ENCODE peak calls at places on chromosomes 6 and 20, in eight cellular contexts. H, W, L, O, M, A, G and X are unnamed samples.

GRCh38 chr6:125947581-125947980 is 9.0 kb upstream of the HINT3 start:
- DNase-seq in A (no peak), M (no peak), O (peak), H (no peak), W (peak), L (peak), G (peak), X (peak)

GRCh38 chr20:5735845-5736530 is 14.2 kb upstream of the SHLD1 start:
- DNase-seq in A (no peak), W (no peak), O (no peak), M (no peak), H (no peak), G (no peak), L (no peak), X (no peak)

GRCh38 chr6:97774973-97775372 is 492.0 kb upstream of the MMS22L start:
- DNase-seq in O (no peak), W (no peak), H (no peak), M (no peak), A (no peak), G (no peak), L (no peak), X (no peak)

GRCh38 chr6:126107475-126108121 is 121.3 kb downstream of the TRMT11 start:
- DNase-seq in M (no peak), O (peak), G (no peak), H (no peak), W (no peak), L (no peak), A (no peak), X (no peak)

GRCh38 chr20:36091561-36092423 is 62.7 kb upstream of the EPB41L1 start:
- DNase-seq in G (no peak), W (no peak), H (no peak), A (no peak), M (no peak), L (no peak), O (no peak), X (no peak)

GRCh38 chr6:141580988-141581387 is 551.7 kb upstream of the GJE1 start:
- DNase-seq in O (peak), M (no peak), G (peak), A (no peak), W (no peak), H (no peak), L (peak), X (no peak)

GRCh38 chr6:26379236-26380139 is 3.4 kb upstream of the BTN2A2 start:
- DNase-seq in W (no peak), H (no peak), L (no peak), M (no peak), G (no peak), O (no peak), A (no peak), X (no peak)

GRCh38 chr20:46376196-46376785 is 30.1 kb downstream of the ELMO2 start:
- DNase-seq in A (no peak), M (no peak), W (no peak), G (no peak), O (no peak), H (no peak), L (no peak), X (no peak)

GRCh38 chr6:16999486-17000436 is 102.1 kb upstream of the STMND1 start:
- DNase-seq in L (peak), O (peak), M (no peak), H (no peak), G (peak), W (no peak), A (no peak), X (peak)

GRCh38 chr6:17002123-17002522 is 99.7 kb upstream of the STMND1 start:
- DNase-seq in L (no peak), O (no peak), H (no peak), G (peak), W (no peak), M (no peak), A (no peak), X (no peak)

GRCh38 chr6:17004269-17004668 is 97.6 kb upstream of the STMND1 start:
- DNase-seq in O (no peak), W (no peak), M (no peak), A (no peak), H (no peak), L (no peak), G (no peak), X (no peak)

GRCh38 chr6:17001188-17001587 is 100.7 kb upstream of the STMND1 start:
- DNase-seq in G (peak), O (no peak), W (no peak), M (no peak), H (no peak), A (no peak), L (no peak), X (no peak)
- TF ChIP-seq CTCF in G (peak), O (peak), W (no peak), M (no peak), H (no peak), A (no peak), L (no peak), X (no peak)

GRCh38 chr20:32858873-32859372 is at the start of gene EFCAB8:
- DNase-seq in L (no peak), O (no peak), W (no peak), M (no peak), G (no peak), H (no peak), A (no peak), X (no peak)
- TF ChIP-seq CTCF in L (peak), O (no peak), W (no peak), M (no peak), G (peak), H (no peak), A (no peak), X (no peak)

DNA sequence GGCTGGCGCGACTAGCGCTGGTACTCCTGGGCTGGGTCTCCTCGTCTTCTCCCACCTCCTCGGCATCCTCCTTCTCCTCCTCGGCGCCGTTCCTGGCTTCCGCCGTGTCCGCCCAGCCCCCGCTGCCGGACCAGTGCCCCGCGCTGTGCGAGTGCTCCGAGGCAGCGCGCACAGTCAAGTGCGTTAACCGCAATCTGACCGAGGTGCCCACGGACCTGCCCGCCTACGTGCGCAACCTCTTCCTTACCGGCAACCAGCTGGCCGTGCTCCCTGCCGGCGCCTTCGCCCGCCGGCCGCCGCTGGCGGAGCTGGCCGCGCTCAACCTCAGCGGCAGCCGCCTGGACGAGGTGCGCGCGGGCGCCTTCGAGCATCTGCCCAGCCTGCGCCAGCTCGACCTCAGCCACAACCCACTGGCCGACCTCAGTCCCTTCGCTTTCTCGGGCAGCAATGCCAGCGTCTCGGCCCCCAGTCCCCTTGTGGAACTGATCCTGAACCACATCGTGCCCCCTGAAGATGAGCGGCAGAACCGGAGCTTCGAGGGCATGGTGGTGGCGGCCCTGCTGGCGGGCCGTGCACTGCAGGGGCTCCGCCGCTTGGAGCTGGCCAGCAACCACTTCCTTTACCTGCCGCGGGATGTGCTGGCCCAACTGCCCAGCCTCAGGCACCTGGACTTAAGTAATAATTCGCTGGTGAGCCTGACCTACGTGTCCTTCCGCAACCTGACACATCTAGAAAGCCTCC is 1.6 kb downstream of the TPBG start:
- DNase-seq in M (peak), H (no peak), G (no peak), O (peak), A (no peak), L (peak), W (peak), X (peak)
- TF ChIP-seq CTCF in M (no peak), H (no peak), G (peak), O (no peak), A (no peak), L (peak), W (no peak), X (peak)

GRCh38 chr20:57672953-57673575 is 36.8 kb downstream of the PMEPA1 start:
- DNase-seq in O (no peak), H (no peak), W (no peak), L (no peak), G (no peak), M (no peak), A (no peak), X (no peak)
- TF ChIP-seq CTCF in O (no peak), H (no peak), W (no peak), L (no peak), G (no peak), M (no peak), A (no peak), X (no peak)

DNA sequence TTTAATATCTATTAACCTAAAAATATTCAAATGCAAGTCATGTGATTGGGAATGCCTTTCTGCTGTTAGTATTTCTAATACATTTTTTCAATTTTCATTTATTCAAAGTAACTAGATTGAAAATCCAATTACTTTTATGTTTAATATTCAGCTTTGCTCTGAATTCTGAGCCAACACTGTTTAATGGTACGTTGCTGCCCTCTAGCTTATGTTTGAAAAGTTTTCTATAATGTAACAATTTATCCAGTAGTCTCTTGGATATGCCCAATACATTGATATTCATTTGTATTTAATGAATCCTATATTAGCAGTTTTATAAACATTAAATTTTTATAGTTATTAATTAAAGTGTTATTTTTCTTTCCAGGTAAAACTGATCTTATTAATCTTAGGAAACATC is 47.4 kb downstream of the LGSN start:
- DNase-seq in W (no peak), H (no peak), G (peak), M (no peak), L (peak), O (no peak), A (peak), X (peak)
- TF ChIP-seq CTCF in W (peak), H (no peak), G (peak), M (no peak), L (peak), O (peak), A (no peak), X (peak)

DNA sequence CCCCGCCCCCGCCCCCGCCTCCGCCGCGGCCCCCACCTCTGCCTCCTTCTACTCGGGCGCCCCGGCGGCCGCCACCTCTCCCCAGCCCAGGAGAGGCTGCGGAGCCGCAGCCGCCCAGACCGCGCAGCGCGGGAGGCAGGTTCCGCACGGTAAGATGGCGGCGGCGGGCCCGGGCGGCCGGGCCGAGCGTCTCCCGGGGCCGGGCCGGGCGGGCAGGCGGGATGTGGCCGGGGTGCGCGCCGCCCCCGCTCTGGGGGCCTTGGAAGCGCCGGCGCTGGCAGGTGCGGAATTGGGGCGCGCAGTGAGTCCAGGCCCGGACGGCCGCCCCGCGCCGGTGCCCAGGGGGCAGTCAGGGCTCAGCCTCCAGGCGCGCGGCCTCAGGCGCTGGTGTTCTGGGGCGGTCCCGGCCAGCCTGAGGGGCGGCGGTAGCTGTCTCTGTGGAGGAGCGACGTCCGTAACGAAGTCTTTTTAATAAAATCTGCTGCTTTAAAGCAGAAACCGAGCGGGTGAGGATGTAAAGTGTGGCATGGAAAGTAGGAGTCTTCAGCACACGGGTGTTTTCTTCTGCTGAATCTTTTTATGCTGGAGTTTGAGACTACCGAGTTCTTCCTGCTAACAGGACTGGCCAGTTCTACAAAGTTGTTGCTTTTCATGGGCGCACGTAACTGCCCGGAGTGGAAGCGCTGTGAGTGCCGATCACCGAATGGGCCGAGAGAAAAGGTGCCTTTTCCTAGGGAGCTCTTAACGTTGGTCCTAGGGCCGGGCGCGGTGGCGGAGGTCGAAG is at the start of gene GID8:
- DNase-seq in L (peak), H (no peak), O (peak), G (peak), W (peak), M (peak), A (peak), X (peak)
- TF ChIP-seq CTCF in L (no peak), H (no peak), O (no peak), G (no peak), W (no peak), M (no peak), A (no peak), X (no peak)

DNA sequence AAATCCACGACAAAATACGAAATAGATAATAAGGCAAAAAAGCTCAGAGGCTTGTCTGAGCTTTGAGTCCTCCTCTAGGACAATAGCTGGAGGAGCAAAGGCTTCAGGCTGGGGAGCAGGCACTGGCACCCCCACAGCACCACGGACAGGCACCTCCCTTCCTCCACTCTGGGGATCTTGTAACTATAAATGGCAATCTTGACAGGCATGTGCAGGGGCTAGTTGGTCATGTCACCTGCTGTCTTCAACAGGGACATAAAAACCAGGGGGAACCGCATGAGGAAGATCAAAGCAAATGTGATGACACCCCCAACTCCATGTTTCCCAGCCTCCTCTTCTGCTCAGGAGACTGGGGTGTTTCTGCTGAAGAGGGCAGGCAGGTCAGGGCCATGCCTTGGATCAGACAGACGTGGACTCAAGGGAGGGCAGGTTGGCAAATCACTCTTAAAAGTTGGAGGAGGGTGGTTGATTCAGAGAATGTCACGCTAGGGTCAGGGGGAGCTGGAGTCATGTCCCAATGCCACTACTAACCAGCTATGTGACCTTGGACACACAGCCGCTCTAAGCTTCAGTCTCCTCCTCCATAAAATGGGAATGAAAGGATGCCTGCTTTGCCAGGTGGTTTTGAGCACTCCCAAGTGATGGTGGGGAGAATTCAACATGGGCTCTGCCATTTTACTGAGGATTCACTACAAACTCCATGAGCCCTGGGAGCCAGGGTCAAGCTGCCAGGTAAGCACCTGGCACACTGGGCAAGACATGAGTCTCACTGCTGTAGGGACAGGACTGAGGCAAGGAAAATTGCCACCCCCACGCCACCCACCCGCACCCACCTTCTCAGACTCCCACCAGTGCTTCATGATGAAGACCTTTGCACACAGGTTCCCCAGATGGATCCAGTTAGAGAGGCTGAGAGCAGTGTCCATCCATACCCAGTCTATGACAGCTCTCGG is 48.0 kb downstream of the NPEPL1 start:
- DNase-seq in H (no peak), L (no peak), W (no peak), O (no peak), A (no peak), M (no peak), G (no peak), X (no peak)
- TF ChIP-seq CTCF in H (no peak), L (no peak), W (no peak), O (no peak), A (no peak), M (no peak), G (no peak), X (no peak)